ENCODE peak calls at places on chromosomes 7 and 10, in seven cellular contexts. One of them, this sample, is unnamed.

GRCh38 chr7:83301416-83301815 is 138.7 kb upstream of the PCLO start:
- DNase-seq in hepatocyte: no peak
- DNase-seq in astrocyte of the cerebellum: no peak
- DNase-seq in cardiac muscle cell: no peak
- DNase-seq in GM23338: no peak
- DNase-seq in choroid plexus epithelial cell: peak
- DNase-seq in foreskin fibroblast: peak
- DNase-seq in this sample: peak

GRCh38 chr10:11610855-11611247 is 599 bp downstream of the USP6NL start:
- DNase-seq in foreskin fibroblast: peak
- DNase-seq in GM23338: peak
- DNase-seq in astrocyte of the cerebellum: no peak
- DNase-seq in choroid plexus epithelial cell: peak
- DNase-seq in hepatocyte: peak
- DNase-seq in cardiac muscle cell: peak
- DNase-seq in this sample: peak

GRCh38 chr7:20354825-20355466 is 24.2 kb downstream of the ITGB8 start:
- DNase-seq in cardiac muscle cell: no peak
- DNase-seq in astrocyte of the cerebellum: no peak
- DNase-seq in GM23338: no peak
- DNase-seq in choroid plexus epithelial cell: no peak
- DNase-seq in foreskin fibroblast: no peak
- DNase-seq in hepatocyte: no peak
- DNase-seq in this sample: no peak

GRCh38 chr10:28664369-28664740 is 13.0 kb upstream of the BAMBI start:
- DNase-seq in choroid plexus epithelial cell: peak
- DNase-seq in cardiac muscle cell: no peak
- DNase-seq in astrocyte of the cerebellum: no peak
- DNase-seq in foreskin fibroblast: peak
- DNase-seq in GM23338: no peak
- DNase-seq in hepatocyte: no peak
- DNase-seq in this sample: peak

GRCh38 chr10:110005716-110006115 is 2.1 kb upstream of the ADD3 start:
- DNase-seq in astrocyte of the cerebellum: no peak
- DNase-seq in GM23338: peak
- DNase-seq in hepatocyte: peak
- DNase-seq in choroid plexus epithelial cell: peak
- DNase-seq in cardiac muscle cell: peak
- DNase-seq in foreskin fibroblast: peak
- DNase-seq in this sample: peak

GRCh38 chr7:137625197-137625596 is 221.6 kb downstream of the DGKI start:
- DNase-seq in foreskin fibroblast: no peak
- DNase-seq in cardiac muscle cell: no peak
- DNase-seq in astrocyte of the cerebellum: no peak
- DNase-seq in hepatocyte: no peak
- DNase-seq in choroid plexus epithelial cell: peak
- DNase-seq in GM23338: peak
- DNase-seq in this sample: peak

GRCh38 chr10:114593240-114593792 is 64.8 kb downstream of the ABLIM1 start:
- DNase-seq in hepatocyte: peak
- DNase-seq in GM23338: no peak
- DNase-seq in foreskin fibroblast: no peak
- DNase-seq in astrocyte of the cerebellum: no peak
- DNase-seq in cardiac muscle cell: no peak
- DNase-seq in choroid plexus epithelial cell: peak
- DNase-seq in this sample: no peak

GRCh38 chr10:110864662-110865140 is 7.0 kb upstream of the PDCD4 start:
- DNase-seq in foreskin fibroblast: no peak
- DNase-seq in astrocyte of the cerebellum: no peak
- DNase-seq in cardiac muscle cell: no peak
- DNase-seq in choroid plexus epithelial cell: peak
- DNase-seq in GM23338: no peak
- DNase-seq in hepatocyte: no peak
- DNase-seq in this sample: peak

GRCh38 chr7:36299882-36300341 is 89.8 kb upstream of the ANLN start:
- DNase-seq in hepatocyte: no peak
- DNase-seq in choroid plexus epithelial cell: no peak
- DNase-seq in cardiac muscle cell: peak
- DNase-seq in foreskin fibroblast: no peak
- DNase-seq in astrocyte of the cerebellum: no peak
- DNase-seq in GM23338: no peak
- DNase-seq in this sample: no peak

GRCh38 chr10:79588800-79589199 is 21.9 kb upstream of the SFTPA1 start:
- DNase-seq in foreskin fibroblast: no peak
- DNase-seq in choroid plexus epithelial cell: no peak
- DNase-seq in cardiac muscle cell: peak
- DNase-seq in hepatocyte: no peak
- DNase-seq in GM23338: no peak
- DNase-seq in astrocyte of the cerebellum: no peak
- DNase-seq in this sample: no peak

GRCh38 chr10:119337796-119338432 is 130.5 kb downstream of the GRK5 start:
- DNase-seq in choroid plexus epithelial cell: peak
- DNase-seq in GM23338: no peak
- DNase-seq in hepatocyte: no peak
- DNase-seq in cardiac muscle cell: no peak
- DNase-seq in foreskin fibroblast: peak
- DNase-seq in astrocyte of the cerebellum: peak
- DNase-seq in this sample: peak

GRCh38 chr7:150755473-150756099 is 18.4 kb downstream of the GIMAP5 start:
- DNase-seq in cardiac muscle cell: no peak
- DNase-seq in hepatocyte: no peak
- DNase-seq in foreskin fibroblast: no peak
- DNase-seq in GM23338: no peak
- DNase-seq in choroid plexus epithelial cell: no peak
- DNase-seq in astrocyte of the cerebellum: no peak
- DNase-seq in this sample: peak

GRCh38 chr7:27814054-27814453 is 74.1 kb downstream of the TAX1BP1 start:
- DNase-seq in foreskin fibroblast: no peak
- DNase-seq in choroid plexus epithelial cell: peak
- DNase-seq in cardiac muscle cell: no peak
- DNase-seq in hepatocyte: no peak
- DNase-seq in GM23338: no peak
- DNase-seq in astrocyte of the cerebellum: peak
- DNase-seq in this sample: peak

GRCh38 chr7:106064836-106065559 is 47.1 kb downstream of the SYPL1 start:
- DNase-seq in choroid plexus epithelial cell: peak
- DNase-seq in hepatocyte: peak
- DNase-seq in cardiac muscle cell: no peak
- DNase-seq in astrocyte of the cerebellum: peak
- DNase-seq in foreskin fibroblast: peak
- DNase-seq in GM23338: no peak
- DNase-seq in this sample: peak

GRCh38 chr7:18175801-18176450 is 148.3 kb upstream of the PRPS1L1 start:
- DNase-seq in hepatocyte: no peak
- DNase-seq in choroid plexus epithelial cell: peak
- DNase-seq in GM23338: no peak
- DNase-seq in astrocyte of the cerebellum: no peak
- DNase-seq in cardiac muscle cell: no peak
- DNase-seq in foreskin fibroblast: no peak
- DNase-seq in this sample: no peak

GRCh38 chr10:128879441-128880175 is 587.4 kb upstream of the MGMT start:
- DNase-seq in hepatocyte: no peak
- DNase-seq in astrocyte of the cerebellum: no peak
- DNase-seq in choroid plexus epithelial cell: no peak
- DNase-seq in cardiac muscle cell: no peak
- DNase-seq in GM23338: no peak
- DNase-seq in foreskin fibroblast: no peak
- DNase-seq in this sample: no peak

GRCh38 chr7:27198871-27199801 is 755 bp downstream of the HOXA13 start:
- DNase-seq in foreskin fibroblast: peak
- DNase-seq in GM23338: peak
- DNase-seq in hepatocyte: no peak
- DNase-seq in choroid plexus epithelial cell: peak
- DNase-seq in astrocyte of the cerebellum: no peak
- DNase-seq in cardiac muscle cell: no peak
- DNase-seq in this sample: no peak

GRCh38 chr10:93598157-93598556 is 2.9 kb downstream of the RBP4 start:
- DNase-seq in foreskin fibroblast: no peak
- DNase-seq in hepatocyte: no peak
- DNase-seq in GM23338: no peak
- DNase-seq in astrocyte of the cerebellum: no peak
- DNase-seq in cardiac muscle cell: no peak
- DNase-seq in choroid plexus epithelial cell: peak
- DNase-seq in this sample: peak

GRCh38 chr10:92108747-92109146 is 182.1 kb downstream of the CPEB3 start:
- DNase-seq in astrocyte of the cerebellum: no peak
- DNase-seq in hepatocyte: no peak
- DNase-seq in cardiac muscle cell: no peak
- DNase-seq in choroid plexus epithelial cell: no peak
- DNase-seq in GM23338: no peak
- DNase-seq in foreskin fibroblast: no peak
- DNase-seq in this sample: no peak

GRCh38 chr10:24393206-24393605 is 184.3 kb downstream of the KIAA1217 start:
- DNase-seq in GM23338: no peak
- DNase-seq in choroid plexus epithelial cell: no peak
- DNase-seq in cardiac muscle cell: peak
- DNase-seq in hepatocyte: peak
- DNase-seq in foreskin fibroblast: no peak
- DNase-seq in astrocyte of the cerebellum: no peak
- DNase-seq in this sample: no peak

DNA sequence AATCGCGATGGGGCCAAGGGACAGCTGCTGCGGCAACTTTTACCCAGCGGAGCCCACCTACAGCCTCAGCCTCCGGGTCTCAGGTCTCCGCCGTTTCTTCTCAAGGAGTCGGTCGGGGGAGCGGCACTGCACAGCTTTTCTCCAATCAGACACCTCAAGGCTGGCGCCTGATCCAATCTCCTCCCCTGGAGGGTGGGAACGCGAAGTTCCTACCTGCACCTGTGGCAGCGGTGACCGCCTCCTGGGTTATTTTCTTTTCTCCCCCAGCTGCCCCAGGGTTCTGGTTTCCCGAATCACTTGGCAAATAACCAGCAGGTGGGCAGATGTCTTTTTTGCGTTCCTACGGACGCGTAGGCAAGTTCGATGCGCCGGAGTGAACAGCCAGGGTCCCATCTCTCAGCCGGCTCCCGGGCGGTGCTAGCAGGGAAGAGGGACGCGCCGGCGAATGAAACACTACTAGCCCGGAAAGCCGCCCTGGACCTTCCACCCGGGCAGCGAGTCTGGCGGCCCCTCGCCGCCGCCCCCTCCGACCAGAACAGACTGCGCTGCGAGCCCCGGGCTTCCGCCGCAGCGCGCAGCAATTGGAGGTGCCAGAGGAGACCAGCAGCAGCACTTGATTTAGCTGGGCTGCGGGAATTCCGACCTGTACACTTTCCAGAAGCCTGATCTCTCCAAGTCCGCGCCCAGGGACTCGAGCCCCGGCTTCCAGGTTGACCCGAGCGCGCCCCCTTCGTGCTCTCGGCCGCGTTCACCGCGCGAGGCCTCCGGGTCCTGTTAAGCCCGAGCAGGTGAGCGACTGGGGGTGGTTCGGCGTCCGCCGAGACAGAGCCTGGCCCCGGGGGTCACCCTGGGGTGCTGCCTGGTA is at the start of gene PRR15:
- DNase-seq in GM23338: peak
- DNase-seq in hepatocyte: peak
- DNase-seq in foreskin fibroblast: peak
- DNase-seq in astrocyte of the cerebellum: no peak
- DNase-seq in choroid plexus epithelial cell: peak
- DNase-seq in cardiac muscle cell: peak
- DNase-seq in this sample: no peak
- H3K4me3 ChIP-seq in GM23338: peak
- H3K4me3 ChIP-seq in hepatocyte: peak
- H3K4me3 ChIP-seq in foreskin fibroblast: peak
- H3K4me3 ChIP-seq in astrocyte of the cerebellum: peak
- H3K4me3 ChIP-seq in choroid plexus epithelial cell: peak
- H3K4me3 ChIP-seq in cardiac muscle cell: peak
- H3K4me3 ChIP-seq in this sample: peak

DNA sequence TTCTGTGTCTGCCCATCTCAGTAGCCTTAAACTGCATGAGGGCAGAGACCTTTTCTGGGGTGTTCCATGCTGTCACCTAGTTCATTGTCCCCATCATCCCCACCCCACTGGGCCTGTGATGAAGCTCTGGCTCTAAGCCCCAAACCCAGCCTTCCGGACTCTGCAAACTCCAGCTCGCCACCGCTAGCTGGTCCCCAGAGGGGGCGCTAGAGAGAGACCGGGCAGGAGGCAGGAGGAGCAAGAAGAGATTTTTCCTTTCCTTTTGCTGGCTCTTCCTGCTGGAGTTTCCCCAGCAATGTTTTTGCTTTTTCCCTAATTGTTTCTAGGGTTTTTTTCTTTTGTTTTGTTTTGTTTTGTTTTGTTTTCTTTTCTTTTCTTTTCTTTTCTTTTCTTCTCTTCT is 234.4 kb downstream of the TEX36 start:
- DNase-seq in hepatocyte: peak
- DNase-seq in choroid plexus epithelial cell: peak
- DNase-seq in astrocyte of the cerebellum: no peak
- DNase-seq in foreskin fibroblast: peak
- DNase-seq in cardiac muscle cell: peak
- DNase-seq in GM23338: peak
- DNase-seq in this sample: peak
- TF ChIP-seq CTCF in hepatocyte: peak
- TF ChIP-seq CTCF in choroid plexus epithelial cell: peak
- TF ChIP-seq CTCF in astrocyte of the cerebellum: peak
- TF ChIP-seq CTCF in foreskin fibroblast: peak
- TF ChIP-seq CTCF in cardiac muscle cell: no peak
- TF ChIP-seq CTCF in GM23338: peak
- TF ChIP-seq CTCF in this sample: peak

DNA sequence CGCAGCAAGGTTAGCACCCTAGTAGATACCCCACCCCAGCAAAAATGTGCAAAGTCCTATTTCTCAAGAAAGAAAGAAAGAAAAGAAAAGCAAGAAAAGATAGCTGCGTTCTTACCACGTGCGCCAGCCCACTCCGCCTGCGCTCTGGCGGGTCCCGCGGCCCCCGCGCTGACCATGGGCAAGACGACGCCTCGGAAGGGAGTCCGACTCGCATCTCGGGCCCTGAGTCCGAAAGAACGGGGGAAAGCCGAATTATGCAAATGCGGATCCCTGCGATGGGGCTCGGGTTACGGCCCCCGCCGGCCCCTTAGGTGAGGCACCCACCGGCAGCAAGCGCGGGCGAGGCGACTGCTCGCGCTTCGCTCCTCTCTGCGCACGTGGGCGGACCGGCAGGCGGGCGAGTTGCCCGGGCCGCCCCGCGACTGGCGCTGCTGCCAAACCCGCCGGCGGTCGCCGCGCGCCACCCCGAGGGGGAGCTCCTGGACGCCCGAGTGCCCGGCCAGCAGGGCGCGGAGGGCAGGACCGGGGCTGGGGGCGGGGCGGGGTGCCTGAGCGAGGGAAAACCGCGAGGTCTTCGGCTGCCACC is 2.4 kb upstream of the EGR2 start:
- DNase-seq in GM23338: peak
- DNase-seq in choroid plexus epithelial cell: peak
- DNase-seq in astrocyte of the cerebellum: no peak
- DNase-seq in cardiac muscle cell: peak
- DNase-seq in hepatocyte: peak
- DNase-seq in foreskin fibroblast: peak
- DNase-seq in this sample: no peak
- H3K4me3 ChIP-seq in GM23338: peak
- H3K4me3 ChIP-seq in choroid plexus epithelial cell: peak
- H3K4me3 ChIP-seq in astrocyte of the cerebellum: peak
- H3K4me3 ChIP-seq in cardiac muscle cell: peak
- H3K4me3 ChIP-seq in hepatocyte: peak
- H3K4me3 ChIP-seq in foreskin fibroblast: peak
- H3K4me3 ChIP-seq in this sample: peak

DNA sequence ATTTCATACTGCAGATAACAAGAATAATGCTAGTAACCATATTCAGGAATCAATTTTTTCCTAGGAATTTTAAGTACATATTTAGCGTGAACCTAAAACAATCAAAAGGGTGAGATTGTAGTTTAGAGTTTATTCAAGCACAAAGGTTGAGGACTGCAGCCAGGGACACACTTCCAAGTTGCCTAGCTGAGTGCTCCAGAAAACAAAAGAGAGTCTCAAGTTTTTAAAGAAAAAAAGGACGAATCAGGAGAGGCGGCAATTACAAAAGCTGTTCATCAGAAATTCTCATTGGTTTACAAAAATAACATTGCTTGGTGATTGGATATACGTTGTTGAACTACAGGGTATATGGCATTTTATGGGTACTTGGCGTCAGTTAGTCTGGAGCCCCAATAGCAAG is 11.5 kb downstream of the ZNF438 start:
- DNase-seq in choroid plexus epithelial cell: no peak
- DNase-seq in astrocyte of the cerebellum: no peak
- DNase-seq in GM23338: no peak
- DNase-seq in cardiac muscle cell: no peak
- DNase-seq in foreskin fibroblast: no peak
- DNase-seq in hepatocyte: no peak
- DNase-seq in this sample: no peak
- TF ChIP-seq CTCF in choroid plexus epithelial cell: no peak
- TF ChIP-seq CTCF in astrocyte of the cerebellum: no peak
- TF ChIP-seq CTCF in GM23338: no peak
- TF ChIP-seq CTCF in cardiac muscle cell: no peak
- TF ChIP-seq CTCF in foreskin fibroblast: no peak
- TF ChIP-seq CTCF in hepatocyte: no peak
- TF ChIP-seq CTCF in this sample: no peak